ENCODE peak calls at places on chromosome 20, in ten cellular contexts. One of them, this sample, is unnamed.

GRCh38 chr20:25076731-25077609 is 5.0 kb downstream of the VSX1 start:
- DNase-seq in A673: no peak
- DNase-seq in K562: no peak
- DNase-seq in PC-3: peak; percentile 88
- DNase-seq in HepG2: peak; percentile 82
- DNase-seq in astrocyte: no peak
- DNase-seq in neural progenitor cell: peak; percentile 27
- DNase-seq in fibroblast of lung: peak; percentile 9
- DNase-seq in DND-41: peak; percentile 37
- DNase-seq in H1: no peak
- DNase-seq in this sample: no peak

GRCh38 chr20:542777-543368 is 717 bp downstream of the CSNK2A1 start:
- DNase-seq in HepG2: no peak
- DNase-seq in astrocyte: no peak
- DNase-seq in A673: peak; percentile 32
- DNase-seq in neural progenitor cell: peak; percentile 39
- DNase-seq in K562: peak; percentile 48
- DNase-seq in fibroblast of lung: no peak
- DNase-seq in PC-3: no peak
- DNase-seq in H1: no peak
- DNase-seq in DND-41: peak; percentile 58
- DNase-seq in this sample: peak; percentile 58

GRCh38 chr20:33291830-33292355 is 8.9 kb downstream of the BPIFB1 start:
- DNase-seq in PC-3: peak; percentile 61
- DNase-seq in astrocyte: no peak
- DNase-seq in HepG2: peak; percentile 59
- DNase-seq in DND-41: peak; percentile 70
- DNase-seq in A673: peak; percentile 59
- DNase-seq in fibroblast of lung: no peak
- DNase-seq in H1: peak; percentile 57
- DNase-seq in neural progenitor cell: peak; percentile 78
- DNase-seq in K562: peak; percentile 72
- DNase-seq in this sample: peak; percentile 58

GRCh38 chr20:58138395-58138794 is 90.1 kb downstream of the ANKRD60 start:
- DNase-seq in HepG2: no peak
- DNase-seq in astrocyte: no peak
- DNase-seq in H1: no peak
- DNase-seq in neural progenitor cell: no peak
- DNase-seq in PC-3: no peak
- DNase-seq in A673: no peak
- DNase-seq in fibroblast of lung: no peak
- DNase-seq in K562: no peak
- DNase-seq in DND-41: no peak
- DNase-seq in this sample: no peak

GRCh38 chr20:52102126-52102525 is 89.5 kb downstream of the ZFP64 start:
- DNase-seq in DND-41: no peak
- DNase-seq in fibroblast of lung: no peak
- DNase-seq in astrocyte: no peak
- DNase-seq in neural progenitor cell: no peak
- DNase-seq in H1: no peak
- DNase-seq in A673: no peak
- DNase-seq in PC-3: no peak
- DNase-seq in HepG2: no peak
- DNase-seq in K562: no peak
- DNase-seq in this sample: no peak

GRCh38 chr20:11882651-11883050 is 35.0 kb upstream of the BTBD3 start:
- DNase-seq in astrocyte: no peak
- DNase-seq in HepG2: no peak
- DNase-seq in K562: no peak
- DNase-seq in DND-41: no peak
- DNase-seq in neural progenitor cell: no peak
- DNase-seq in A673: no peak
- DNase-seq in fibroblast of lung: peak; percentile 8
- DNase-seq in PC-3: peak; percentile 55
- DNase-seq in H1: no peak
- DNase-seq in this sample: no peak

GRCh38 chr20:17733781-17734304 is 34.1 kb downstream of the BANF2 start:
- DNase-seq in fibroblast of lung: no peak
- DNase-seq in A673: no peak
- DNase-seq in HepG2: no peak
- DNase-seq in DND-41: no peak
- DNase-seq in PC-3: no peak
- DNase-seq in neural progenitor cell: no peak
- DNase-seq in K562: no peak
- DNase-seq in astrocyte: no peak
- DNase-seq in H1: no peak
- DNase-seq in this sample: no peak

GRCh38 chr20:50762435-50763201 is 31.2 kb downstream of the PARD6B start:
- DNase-seq in PC-3: peak; percentile 74
- DNase-seq in HepG2: peak; percentile 34
- DNase-seq in astrocyte: peak; percentile 62
- DNase-seq in H1: no peak
- DNase-seq in A673: no peak
- DNase-seq in fibroblast of lung: peak; percentile 70
- DNase-seq in DND-41: no peak
- DNase-seq in neural progenitor cell: no peak
- DNase-seq in K562: no peak
- DNase-seq in this sample: peak; percentile 33

GRCh38 chr20:2986466-2986865 is 57.0 kb upstream of the GNRH2 start:
- DNase-seq in PC-3: no peak
- DNase-seq in HepG2: no peak
- DNase-seq in H1: no peak
- DNase-seq in neural progenitor cell: no peak
- DNase-seq in astrocyte: no peak
- DNase-seq in DND-41: no peak
- DNase-seq in fibroblast of lung: no peak
- DNase-seq in K562: no peak
- DNase-seq in A673: peak; percentile 20
- DNase-seq in this sample: no peak

GRCh38 chr20:62321521-62321948 is 18.7 kb downstream of the ADRM1 start:
- DNase-seq in H1: no peak
- DNase-seq in HepG2: no peak
- DNase-seq in K562: peak; percentile 75
- DNase-seq in DND-41: no peak
- DNase-seq in neural progenitor cell: no peak
- DNase-seq in astrocyte: no peak
- DNase-seq in PC-3: peak; percentile 27
- DNase-seq in A673: no peak
- DNase-seq in fibroblast of lung: no peak
- DNase-seq in this sample: peak; percentile 45

DNA sequence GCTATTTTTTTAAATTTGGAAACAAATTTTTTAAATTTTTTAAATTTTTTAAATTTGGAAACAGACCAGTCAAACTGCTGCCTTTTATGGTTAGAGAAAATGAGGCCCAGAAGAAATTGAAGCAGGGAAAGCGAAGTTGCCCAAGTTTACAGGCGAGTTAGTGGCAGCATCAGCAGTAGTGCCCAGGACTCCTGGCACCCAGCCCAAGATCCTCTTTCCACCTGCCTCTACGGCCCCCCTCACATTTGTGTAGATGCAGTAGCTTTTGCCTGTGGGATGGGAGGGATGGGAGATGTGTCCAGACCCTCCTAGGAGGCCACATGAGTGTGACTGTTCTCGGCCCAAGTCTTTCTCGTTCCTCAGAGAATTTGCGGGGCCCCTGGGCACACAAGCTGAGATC is 49.7 kb downstream of the HNF4A start:
- DNase-seq in K562: no peak
- DNase-seq in H1: no peak
- DNase-seq in neural progenitor cell: no peak
- DNase-seq in astrocyte: no peak
- DNase-seq in A673: no peak
- DNase-seq in DND-41: no peak
- DNase-seq in fibroblast of lung: no peak
- DNase-seq in PC-3: no peak
- DNase-seq in HepG2: no peak
- DNase-seq in this sample: peak; percentile 23
- TF ChIP-seq EZH2 in K562: no peak
- TF ChIP-seq EZH2 in H1: no peak
- TF ChIP-seq EZH2 in neural progenitor cell: no peak
- TF ChIP-seq EZH2 in astrocyte: no peak
- TF ChIP-seq EZH2 in A673: no peak
- TF ChIP-seq EZH2 in DND-41: no peak
- TF ChIP-seq EZH2 in fibroblast of lung: no peak
- TF ChIP-seq EZH2 in PC-3: no peak
- TF ChIP-seq EZH2 in HepG2: no peak
- TF ChIP-seq EZH2 in this sample: no peak

GRCh38 chr20:40695214-40695613 is 6.2 kb upstream of the MAFB start:
- DNase-seq in PC-3: no peak
- DNase-seq in A673: no peak
- DNase-seq in H1: no peak
- DNase-seq in fibroblast of lung: no peak
- DNase-seq in K562: no peak
- DNase-seq in DND-41: no peak
- DNase-seq in neural progenitor cell: no peak
- DNase-seq in astrocyte: no peak
- DNase-seq in HepG2: no peak
- DNase-seq in this sample: no peak
- TF ChIP-seq EZH2 in PC-3: no peak
- TF ChIP-seq EZH2 in A673: no peak
- TF ChIP-seq EZH2 in H1: no peak
- TF ChIP-seq EZH2 in fibroblast of lung: no peak
- TF ChIP-seq EZH2 in K562: no peak
- TF ChIP-seq EZH2 in DND-41: no peak
- TF ChIP-seq EZH2 in neural progenitor cell: no peak
- TF ChIP-seq EZH2 in astrocyte: no peak
- TF ChIP-seq EZH2 in HepG2: no peak
- TF ChIP-seq EZH2 in this sample: no peak

GRCh38 chr20:38730989-38731737 is 6.9 kb downstream of the SLC32A1 start:
- DNase-seq in astrocyte: peak; percentile 11
- DNase-seq in fibroblast of lung: peak; percentile 31
- DNase-seq in H1: no peak
- DNase-seq in A673: peak; percentile 82
- DNase-seq in DND-41: peak; percentile 77
- DNase-seq in K562: peak; percentile 83
- DNase-seq in HepG2: peak; percentile 62
- DNase-seq in PC-3: peak; percentile 66
- DNase-seq in neural progenitor cell: peak; percentile 90
- DNase-seq in this sample: peak; percentile 73
- TF ChIP-seq EZH2 in astrocyte: no peak
- TF ChIP-seq EZH2 in fibroblast of lung: peak; percentile 53
- TF ChIP-seq EZH2 in H1: no peak
- TF ChIP-seq EZH2 in A673: peak; percentile 5
- TF ChIP-seq EZH2 in DND-41: peak; percentile 64
- TF ChIP-seq EZH2 in K562: no peak
- TF ChIP-seq EZH2 in HepG2: no peak
- TF ChIP-seq EZH2 in PC-3: no peak
- TF ChIP-seq EZH2 in neural progenitor cell: peak; percentile 40
- TF ChIP-seq EZH2 in this sample: no peak

DNA sequence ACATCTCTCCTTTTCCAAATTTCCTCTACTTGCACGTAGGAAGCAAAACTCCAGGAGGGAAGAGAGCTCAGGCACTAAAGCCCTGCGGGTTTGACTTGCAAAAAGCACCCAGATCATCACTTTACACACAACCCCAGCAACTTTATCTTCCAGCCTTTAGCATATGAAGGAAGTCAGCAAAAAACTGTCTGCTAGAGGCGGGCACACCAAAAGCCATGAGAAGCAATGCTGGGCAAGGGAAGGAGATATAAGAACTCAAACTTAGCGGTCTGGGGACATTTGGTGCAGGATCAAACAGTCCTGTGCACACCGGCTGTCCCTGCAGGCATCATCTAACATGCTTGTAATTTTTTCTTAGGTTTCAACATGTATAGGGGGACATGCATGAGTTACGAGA is 113.3 kb downstream of the JPH2 start:
- DNase-seq in HepG2: no peak
- DNase-seq in PC-3: no peak
- DNase-seq in DND-41: peak; percentile 3
- DNase-seq in H1: no peak
- DNase-seq in neural progenitor cell: no peak
- DNase-seq in A673: no peak
- DNase-seq in fibroblast of lung: no peak
- DNase-seq in astrocyte: no peak
- DNase-seq in K562: no peak
- DNase-seq in this sample: no peak
- TF ChIP-seq EZH2 in HepG2: no peak
- TF ChIP-seq EZH2 in PC-3: no peak
- TF ChIP-seq EZH2 in DND-41: no peak
- TF ChIP-seq EZH2 in H1: no peak
- TF ChIP-seq EZH2 in neural progenitor cell: no peak
- TF ChIP-seq EZH2 in A673: no peak
- TF ChIP-seq EZH2 in fibroblast of lung: no peak
- TF ChIP-seq EZH2 in astrocyte: no peak
- TF ChIP-seq EZH2 in K562: no peak
- TF ChIP-seq EZH2 in this sample: no peak

DNA sequence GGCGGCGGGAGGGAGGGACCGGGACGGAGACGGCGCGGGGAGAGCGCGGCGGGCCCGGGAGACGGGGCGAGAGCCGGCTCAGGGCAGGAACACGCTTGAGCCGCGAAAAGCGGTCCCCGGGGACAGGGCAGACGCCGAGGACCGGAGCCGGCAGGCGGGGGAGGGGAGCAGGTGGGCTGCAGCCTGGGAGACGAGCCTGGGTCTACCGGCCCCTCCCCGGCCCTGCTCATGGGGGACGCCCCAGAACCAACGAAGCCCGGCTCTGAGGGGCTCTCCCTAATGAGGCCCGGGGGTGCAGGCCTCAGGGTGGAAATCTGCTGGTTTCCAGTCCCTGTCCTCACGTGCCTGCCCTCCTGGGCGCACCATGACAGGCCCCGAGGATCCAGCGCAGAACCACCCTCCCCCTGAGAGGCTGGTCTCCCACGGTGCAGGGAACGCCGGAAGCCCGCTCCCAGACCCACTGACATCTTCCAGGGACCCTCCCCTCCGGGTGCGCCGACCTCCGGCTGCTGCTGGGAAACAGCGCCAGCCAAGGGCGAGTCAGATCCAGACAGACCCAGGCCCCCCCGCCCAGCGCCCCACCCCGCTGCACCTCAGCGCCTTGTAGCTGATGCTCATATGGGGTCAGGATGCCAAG is 568 bp upstream of the EEF1A2 start:
- DNase-seq in astrocyte: no peak
- DNase-seq in HepG2: no peak
- DNase-seq in PC-3: no peak
- DNase-seq in DND-41: no peak
- DNase-seq in H1: no peak
- DNase-seq in fibroblast of lung: no peak
- DNase-seq in neural progenitor cell: peak; percentile 61
- DNase-seq in K562: no peak
- DNase-seq in A673: no peak
- DNase-seq in this sample: no peak
- TF ChIP-seq EZH2 in astrocyte: peak; percentile 74
- TF ChIP-seq EZH2 in HepG2: no peak
- TF ChIP-seq EZH2 in PC-3: no peak
- TF ChIP-seq EZH2 in DND-41: no peak
- TF ChIP-seq EZH2 in H1: no peak
- TF ChIP-seq EZH2 in fibroblast of lung: peak; percentile 79
- TF ChIP-seq EZH2 in neural progenitor cell: no peak
- TF ChIP-seq EZH2 in K562: no peak
- TF ChIP-seq EZH2 in A673: no peak
- TF ChIP-seq EZH2 in this sample: no peak

GRCh38 chr20:23049933-23050838 is 714 bp upstream of the THBD start:
- DNase-seq in PC-3: peak; percentile 44
- DNase-seq in A673: no peak
- DNase-seq in fibroblast of lung: no peak
- DNase-seq in neural progenitor cell: peak; percentile 47
- DNase-seq in K562: no peak
- DNase-seq in astrocyte: peak; percentile 29
- DNase-seq in HepG2: no peak
- DNase-seq in H1: no peak
- DNase-seq in DND-41: no peak
- DNase-seq in this sample: peak; percentile 62
- TF ChIP-seq EZH2 in PC-3: no peak
- TF ChIP-seq EZH2 in A673: no peak
- TF ChIP-seq EZH2 in fibroblast of lung: no peak
- TF ChIP-seq EZH2 in neural progenitor cell: no peak
- TF ChIP-seq EZH2 in K562: no peak
- TF ChIP-seq EZH2 in astrocyte: no peak
- TF ChIP-seq EZH2 in HepG2: peak; percentile 30
- TF ChIP-seq EZH2 in H1: peak; percentile 6
- TF ChIP-seq EZH2 in DND-41: no peak
- TF ChIP-seq EZH2 in this sample: no peak